ENCODE peak calls at places on chromosomes 13 and 19, in eight cellular contexts. N is GM23338, E is SK-N-SH, X is HL-60, T is suprapubic skin, B is upper lobe of left lung, F is esophagus muscularis mucosa, Q is K562. W is an unnamed sample.

GRCh38 chr19:3514930-3515329 is 8.8 kb downstream of the FZR1 start:
- DNase-seq in N (no peak), E (no peak), X (no peak), T (no peak), B (peak), F (no peak), Q (no peak), W (no peak)

GRCh38 chr13:21050288-21051197 is 10.8 kb downstream of the LATS2 start:
- DNase-seq in N (no peak), E (no peak), X (no peak), T (no peak), B (no peak), F (no peak), Q (no peak), W (no peak)

GRCh38 chr19:48962029-48962848 is 2.9 kb upstream of the FTL start:
- DNase-seq in N (peak), E (no peak), X (peak), T (no peak), B (peak), F (no peak), Q (peak), W (no peak)

GRCh38 chr19:15248648-15249559 is 16.7 kb upstream of the EPHX3 start:
- DNase-seq in N (no peak), E (no peak), X (no peak), T (peak), B (peak), F (no peak), Q (no peak), W (peak)

GRCh38 chr19:741506-742131 is 9.3 kb upstream of the MISP start:
- DNase-seq in N (peak), E (peak), X (peak), T (no peak), B (peak), F (no peak), Q (peak), W (no peak)

GRCh38 chr19:13751436-13751835 is 12.9 kb upstream of the MRI1 start:
- DNase-seq in N (no peak), E (no peak), X (no peak), T (no peak), B (no peak), F (no peak), Q (no peak), W (no peak)

GRCh38 chr13:75806101-75806500 is 170.0 kb downstream of the LMO7 start:
- DNase-seq in N (no peak), E (no peak), X (no peak), T (no peak), B (peak), F (no peak), Q (no peak), W (no peak)

GRCh38 chr19:3283246-3283751 is 58.8 kb downstream of the CELF5 start:
- DNase-seq in N (no peak), E (no peak), X (no peak), T (no peak), B (no peak), F (no peak), Q (no peak), W (no peak)

GRCh38 chr19:21496876-21497275 is 8.5 kb upstream of the ZNF429 start:
- DNase-seq in N (no peak), E (no peak), X (no peak), T (no peak), B (no peak), F (no peak), Q (no peak), W (no peak)

GRCh38 chr19:42441047-42441440 is 1.7 kb downstream of the CXCL17 start:
- DNase-seq in N (no peak), E (no peak), X (peak), T (no peak), B (no peak), F (no peak), Q (peak), W (no peak)

GRCh38 chr13:113636266-113636963 is 21.6 kb downstream of the ATP4B start:
- DNase-seq in N (no peak), E (no peak), X (no peak), T (peak), B (peak), F (no peak), Q (no peak), W (peak)

GRCh38 chr19:10120538-10121198 is 969 bp upstream of the EIF3G start:
- DNase-seq in N (no peak), E (no peak), X (no peak), T (no peak), B (no peak), F (no peak), Q (no peak), W (no peak)

GRCh38 chr13:111973186-111974064 is 93.5 kb upstream of the SOX1 start:
- DNase-seq in N (no peak), E (no peak), X (no peak), T (no peak), B (no peak), F (no peak), Q (no peak), W (no peak)

GRCh38 chr19:39428309-39429112 is 7.2 kb downstream of the RPS16 start:
- DNase-seq in N (peak), E (no peak), X (no peak), T (no peak), B (peak), F (no peak), Q (no peak), W (no peak)

GRCh38 chr19:292951-293350 is 1.7 kb upstream of the PLPP2 start:
- DNase-seq in N (no peak), E (peak), X (no peak), T (no peak), B (no peak), F (no peak), Q (no peak), W (no peak)

GRCh38 chr19:16143399-16144215 is at the start of gene HSH2D:
- DNase-seq in N (peak), E (no peak), X (peak), T (no peak), B (peak), F (no peak), Q (no peak), W (peak)

GRCh38 chr19:12856684-12857083 is 18.4 kb downstream of the MAST1 start:
- DNase-seq in N (no peak), E (no peak), X (no peak), T (no peak), B (no peak), F (no peak), Q (no peak), W (no peak)

GRCh38 chr19:41302624-41303351 is 7.2 kb upstream of the CCDC97 start:
- DNase-seq in N (no peak), E (no peak), X (peak), T (no peak), B (peak), F (no peak), Q (no peak), W (no peak)

GRCh38 chr19:14337510-14337909 is 43.7 kb upstream of the ADGRE5 start:
- DNase-seq in N (peak), E (peak), X (no peak), T (no peak), B (no peak), F (no peak), Q (peak), W (no peak)

GRCh38 chr13:73828811-73829210 is 305.4 kb downstream of the KLF12 start:
- DNase-seq in N (no peak), E (no peak), X (no peak), T (no peak), B (no peak), F (no peak), Q (no peak), W (no peak)

GRCh38 chr13:75787249-75787940 is 151.3 kb downstream of the LMO7 start:
- DNase-seq in N (no peak), E (no peak), X (no peak), T (no peak), B (no peak), F (no peak), Q (no peak), W (no peak)

GRCh38 chr13:46166221-46166584 is 15.8 kb downstream of the LCP1 start:
- DNase-seq in N (no peak), E (no peak), X (no peak), T (no peak), B (no peak), F (no peak), Q (no peak), W (no peak)

GRCh38 chr13:76762731-76763130 is 123.5 kb downstream of the KCTD12 start:
- DNase-seq in N (peak), E (no peak), X (no peak), T (no peak), B (no peak), F (no peak), Q (no peak), W (no peak)

GRCh38 chr13:74819549-74819948 is 662.4 kb downstream of the TBC1D4 start:
- DNase-seq in N (no peak), E (no peak), X (no peak), T (no peak), B (no peak), F (no peak), Q (no peak), W (no peak)

GRCh38 chr13:64029343-64030093 is 2613.9 kb upstream of the PCDH20 start:
- DNase-seq in N (peak), E (no peak), X (no peak), T (no peak), B (peak), F (no peak), Q (no peak), W (no peak)

GRCh38 chr19:3146677-3147100 is 10.9 kb downstream of the GNA15 start:
- DNase-seq in N (peak), E (peak), X (peak), T (no peak), B (peak), F (no peak), Q (peak), W (no peak)

GRCh38 chr19:55498246-55498645 is 10.0 kb downstream of the SSC5D start:
- DNase-seq in N (no peak), E (no peak), X (no peak), T (no peak), B (no peak), F (no peak), Q (no peak), W (no peak)

GRCh38 chr13:47621931-47622330 is 379.1 kb downstream of the SUCLA2 start:
- DNase-seq in N (no peak), E (no peak), X (no peak), T (no peak), B (no peak), F (no peak), Q (no peak), W (no peak)

GRCh38 chr13:20332361-20333096 is 100.4 kb upstream of the GJB6 start:
- DNase-seq in N (no peak), E (no peak), X (no peak), T (no peak), B (no peak), F (peak), Q (no peak), W (no peak)

GRCh38 chr13:42990991-42991891 is 800 bp downstream of the EPSTI1 start:
- DNase-seq in N (no peak), E (no peak), X (no peak), T (no peak), B (no peak), F (no peak), Q (no peak), W (no peak)

GRCh38 chr13:95524270-95524901 is 28.1 kb upstream of the CLDN10 start:
- DNase-seq in N (no peak), E (no peak), X (peak), T (no peak), B (no peak), F (no peak), Q (no peak), W (no peak)

GRCh38 chr19:4298772-4299550 is 3.2 kb downstream of the TMIGD2 start:
- DNase-seq in N (no peak), E (no peak), X (no peak), T (no peak), B (no peak), F (no peak), Q (no peak), W (no peak)

GRCh38 chr13:106540613-106541012 is 5.2 kb upstream of the EFNB2 start:
- DNase-seq in N (no peak), E (no peak), X (no peak), T (no peak), B (no peak), F (no peak), Q (no peak), W (no peak)

GRCh38 chr13:40982772-40983171 is 36.3 kb downstream of the ELF1 start:
- DNase-seq in N (no peak), E (peak), X (peak), T (no peak), B (no peak), F (no peak), Q (peak), W (no peak)

GRCh38 chr13:99984463-99985242 is 3.1 kb downstream of the ZIC2 start:
- DNase-seq in N (peak), E (peak), X (no peak), T (no peak), B (no peak), F (peak), Q (no peak), W (no peak)

GRCh38 chr19:2624537-2625091 is 77.9 kb downstream of the GNG7 start:
- DNase-seq in N (peak), E (peak), X (no peak), T (no peak), B (peak), F (no peak), Q (no peak), W (no peak)

GRCh38 chr19:56705939-56706338 is 34.4 kb upstream of the ZNF835 start:
- DNase-seq in N (no peak), E (no peak), X (no peak), T (no peak), B (no peak), F (no peak), Q (no peak), W (no peak)

GRCh38 chr19:58325623-58326022 is 1.2 kb upstream of the ZSCAN22 start:
- DNase-seq in N (no peak), E (no peak), X (no peak), T (no peak), B (no peak), F (no peak), Q (no peak), W (no peak)
- H3K4me3 ChIP-seq in N (peak), E (peak), X (peak), T (peak), B (peak), F (peak), Q (peak), W (no peak)

GRCh38 chr13:30572859-30573275 is 44.9 kb upstream of the USPL1 start:
- DNase-seq in N (peak), E (peak), X (peak), T (no peak), B (no peak), F (no peak), Q (no peak), W (no peak)
- TF ChIP-seq CTCF in N (peak), E (peak), X (no peak), T (no peak), B (no peak), F (no peak), Q (no peak), W (no peak)

DNA sequence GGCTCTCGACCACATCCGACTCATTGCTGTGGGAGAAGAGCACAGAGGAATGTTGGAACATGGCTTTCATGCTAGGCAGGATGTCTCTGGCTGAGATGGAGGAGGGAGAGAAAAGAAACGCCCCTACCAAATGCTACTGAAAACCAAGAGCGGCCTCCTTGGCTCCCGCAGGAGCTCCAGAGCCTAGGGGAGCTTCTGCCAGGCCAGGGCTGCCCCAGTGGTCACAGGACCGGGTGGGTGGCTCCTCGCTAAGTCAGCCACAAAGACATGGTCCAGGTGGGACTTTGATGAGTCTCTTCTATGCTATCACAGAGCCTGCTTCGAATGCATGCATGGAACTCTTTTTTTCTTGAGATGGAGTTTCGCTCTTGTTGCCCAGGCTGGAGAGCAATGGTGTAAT is 6.7 kb downstream of the LONP1 start:
- DNase-seq in N (no peak), E (no peak), X (no peak), T (no peak), B (no peak), F (no peak), Q (no peak), W (no peak)
- TF ChIP-seq POLR2AphosphoS5 in N (no peak), E (no peak), X (no peak), T (no peak), B (no peak), F (no peak), Q (no peak), W (no peak)

DNA sequence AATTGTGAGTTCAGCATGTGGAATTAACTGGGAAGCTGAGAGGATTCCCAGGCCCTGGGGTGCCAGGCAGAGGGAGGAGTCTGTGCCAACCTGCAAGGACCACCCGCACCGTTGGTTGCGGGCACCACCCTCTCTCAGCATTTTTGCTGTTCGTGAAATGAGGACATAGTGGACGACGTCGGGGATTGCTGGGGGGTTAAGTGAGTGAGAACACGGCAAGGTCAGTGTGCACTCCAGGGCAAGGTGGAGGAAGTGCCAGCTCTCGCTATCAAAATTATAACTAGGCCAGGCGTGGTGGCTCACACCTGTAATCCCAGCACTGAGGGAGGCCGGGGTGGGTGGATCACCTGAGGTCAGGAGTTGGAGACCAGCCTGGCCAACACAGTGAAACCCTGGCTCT is 2.2 kb downstream of the FXYD3 start:
- DNase-seq in N (no peak), E (no peak), X (no peak), T (no peak), B (no peak), F (no peak), Q (no peak), W (no peak)
- H3K4me3 ChIP-seq in N (no peak), E (no peak), X (no peak), T (peak), B (peak), F (no peak), Q (no peak), W (no peak)

GRCh38 chr19:18637644-18638630 is 1.1 kb downstream of the KLHL26 start:
- DNase-seq in N (peak), E (no peak), X (peak), T (no peak), B (no peak), F (no peak), Q (peak), W (no peak)
- TF ChIP-seq CTCF in N (no peak), E (peak), X (no peak), T (no peak), B (no peak), F (no peak), Q (no peak), W (no peak)

DNA sequence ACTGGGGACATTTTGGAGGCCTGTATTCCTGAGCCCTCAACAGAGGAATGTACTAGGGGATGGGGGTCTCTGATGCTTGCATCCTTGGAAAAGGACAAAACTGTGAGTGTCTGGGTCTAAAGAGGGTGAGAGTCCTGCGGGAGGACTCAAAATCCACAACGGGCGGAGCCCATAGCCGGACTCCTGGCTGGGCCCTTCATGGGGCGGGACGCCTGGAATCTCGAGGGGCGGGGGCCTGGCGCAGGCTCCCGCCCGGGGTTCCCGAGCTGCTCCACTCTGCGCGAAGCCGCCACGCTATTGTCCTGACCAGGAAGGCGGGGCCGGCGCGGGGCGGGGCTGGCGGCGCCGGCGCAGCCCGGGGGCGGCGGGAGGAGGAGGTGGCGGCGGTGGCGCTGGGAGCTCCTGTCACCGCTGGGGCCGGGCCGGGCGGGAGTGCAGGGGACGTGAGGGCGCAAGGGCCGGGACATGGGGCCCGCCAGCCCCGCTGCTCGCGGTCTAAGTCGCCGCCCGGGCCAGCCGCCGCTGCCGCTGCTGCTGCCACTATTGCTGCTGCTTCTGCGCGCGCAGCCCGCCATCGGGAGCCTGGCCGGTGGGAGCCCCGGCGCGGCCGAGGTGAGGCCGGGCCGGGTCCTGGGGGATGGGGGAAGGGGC is at the start of gene APLP1:
- DNase-seq in N (peak), E (peak), X (peak), T (no peak), B (peak), F (no peak), Q (peak), W (peak)
- TF ChIP-seq POLR2AphosphoS5 in N (no peak), E (no peak), X (no peak), T (no peak), B (no peak), F (no peak), Q (no peak), W (no peak)

DNA sequence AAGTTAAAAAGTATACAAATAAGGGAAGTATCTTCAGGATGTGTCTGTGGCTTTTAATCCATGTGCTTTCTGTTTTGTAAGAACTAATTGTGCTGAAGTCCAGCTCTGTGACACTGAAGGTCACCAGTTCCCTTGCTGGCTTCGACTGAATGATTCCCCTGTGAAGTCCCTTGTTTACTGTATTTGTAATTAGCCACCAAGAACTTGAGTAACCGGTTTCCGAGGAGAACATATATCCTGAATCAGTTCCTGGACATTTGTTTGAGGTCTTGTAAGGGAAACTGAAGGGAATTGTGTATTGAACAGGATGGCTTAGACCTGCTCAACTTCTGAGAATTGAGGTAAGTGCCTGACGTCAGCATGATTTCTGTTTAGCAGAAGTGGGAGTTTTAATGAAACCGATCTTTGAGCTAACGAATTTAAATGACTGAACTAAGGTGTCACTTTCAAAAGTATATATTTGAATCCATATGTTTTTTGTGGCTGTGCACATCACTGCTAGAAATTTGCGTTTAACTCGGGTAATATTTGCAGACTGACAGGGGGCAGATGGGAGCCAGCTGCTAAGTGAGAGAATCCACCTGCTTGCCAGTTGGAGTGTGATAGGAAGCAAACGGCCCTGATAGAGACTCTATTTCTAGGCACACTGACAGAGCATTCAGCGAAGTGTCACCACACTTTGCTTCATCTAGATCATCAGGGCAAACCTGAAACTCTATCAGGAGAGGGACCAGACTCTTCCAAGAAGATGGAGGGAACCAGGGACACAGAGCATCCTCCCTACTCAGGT is 530.0 kb downstream of the RFC3 start:
- DNase-seq in N (peak), E (no peak), X (no peak), T (no peak), B (no peak), F (no peak), Q (no peak), W (no peak)
- H3K4me3 ChIP-seq in N (no peak), E (no peak), X (no peak), T (no peak), B (no peak), F (no peak), Q (no peak), W (no peak)

GRCh38 chr13:22744688-22745452 is 435.9 kb upstream of the SGCG start:
- DNase-seq in N (no peak), E (no peak), X (no peak), T (no peak), B (peak), F (no peak), Q (peak), W (no peak)

GRCh38 chr13:22736084-22736767 is 444.6 kb upstream of the SGCG start:
- DNase-seq in N (no peak), E (no peak), X (no peak), T (no peak), B (peak), F (no peak), Q (no peak), W (no peak)

GRCh38 chr13:22736768-22737092 is 444.0 kb upstream of the SGCG start:
- DNase-seq in N (no peak), E (no peak), X (no peak), T (no peak), B (no peak), F (no peak), Q (no peak), W (no peak)

GRCh38 chr13:22738357-22738756 is 442.4 kb upstream of the SGCG start:
- DNase-seq in N (no peak), E (no peak), X (no peak), T (no peak), B (no peak), F (no peak), Q (no peak), W (no peak)

GRCh38 chr13:22740264-22740663 is 440.5 kb upstream of the SGCG start:
- DNase-seq in N (peak), E (no peak), X (no peak), T (no peak), B (no peak), F (no peak), Q (peak), W (no peak)
- TF ChIP-seq CTCF in N (peak), E (peak), X (no peak), T (no peak), B (no peak), F (no peak), Q (peak), W (no peak)